ENCODE peak calls at places on chromosome 19, in six cellular contexts. V, G, K, X, C and A are unnamed samples.

GRCh38 chr19:35718345-35719041 is 690 bp downstream of the KMT2B start:
- DNase-seq in V (peak; percentile 37), G (no peak), K (no peak), X (peak; percentile 29), C (peak; percentile 40), A (no peak)

GRCh38 chr19:18975864-18976263 is 34.8 kb upstream of the HOMER3 start:
- DNase-seq in V (no peak), G (no peak), K (no peak), X (no peak), C (no peak), A (no peak)

GRCh38 chr19:17200408-17201079 is 14.6 kb upstream of the USE1 start:
- DNase-seq in V (no peak), G (no peak), K (no peak), X (no peak), C (no peak), A (no peak)

GRCh38 chr19:48152552-48152951 is 17.6 kb downstream of the LIG1 start:
- DNase-seq in V (peak; percentile 69), G (peak; percentile 33), K (no peak), X (peak; percentile 69), C (peak; percentile 52), A (peak; percentile 25)

GRCh38 chr19:38842439-38843174 is 7.2 kb downstream of the HNRNPL start:
- DNase-seq in V (no peak), G (no peak), K (no peak), X (no peak), C (no peak), A (no peak)

GRCh38 chr19:3862826-3863500 is 5.9 kb downstream of the ZFR2 start:
- DNase-seq in V (no peak), G (no peak), K (no peak), X (no peak), C (no peak), A (no peak)

GRCh38 chr19:11581740-11582139 is 4.3 kb upstream of the ACP5 start:
- DNase-seq in V (no peak), G (no peak), K (no peak), X (peak; percentile 46), C (no peak), A (no peak)

GRCh38 chr19:41740415-41741243 is 14.7 kb upstream of the CEACAM6 start:
- DNase-seq in V (peak; percentile 21), G (no peak), K (no peak), X (no peak), C (no peak), A (no peak)

GRCh38 chr19:48770223-48770622 is 14.9 kb downstream of the FGF21 start:
- DNase-seq in V (no peak), G (no peak), K (no peak), X (peak; percentile 85), C (no peak), A (no peak)

GRCh38 chr19:50513746-50514345 is at the start of gene ASPDH:
- DNase-seq in V (no peak), G (no peak), K (no peak), X (no peak), C (no peak), A (no peak)

GRCh38 chr19:49570138-49570856 is 10.1 kb downstream of the NOSIP start:
- DNase-seq in V (peak; percentile 96), G (peak; percentile 73), K (peak; percentile 55), X (peak; percentile 91), C (peak; percentile 74), A (peak; percentile 60)

GRCh38 chr19:32662186-32662585 is 12.8 kb downstream of the ANKRD27 start:
- DNase-seq in V (no peak), G (no peak), K (no peak), X (peak; percentile 84), C (no peak), A (no peak)

GRCh38 chr19:45782820-45783785 is 813 bp upstream of the DMPK start:
- DNase-seq in V (no peak), G (no peak), K (no peak), X (peak; percentile 73), C (peak; percentile 84), A (no peak)

GRCh38 chr19:45954132-45954531 is 19.5 kb downstream of the NOVA2 start:
- DNase-seq in V (peak; percentile 64), G (no peak), K (no peak), X (no peak), C (no peak), A (no peak)

GRCh38 chr19:17843428-17843827 is 4.4 kb downstream of the JAK3 start:
- DNase-seq in V (no peak), G (no peak), K (no peak), X (no peak), C (no peak), A (no peak)

GRCh38 chr19:7748756-7749155 is 1.4 kb upstream of the CD209 start:
- DNase-seq in V (peak; percentile 96), G (no peak), K (peak; percentile 36), X (peak; percentile 19), C (no peak), A (no peak)

GRCh38 chr19:38990949-38991697 is 15.6 kb upstream of the FBXO17 start:
- DNase-seq in V (no peak), G (no peak), K (no peak), X (peak; percentile 27), C (no peak), A (no peak)

DNA sequence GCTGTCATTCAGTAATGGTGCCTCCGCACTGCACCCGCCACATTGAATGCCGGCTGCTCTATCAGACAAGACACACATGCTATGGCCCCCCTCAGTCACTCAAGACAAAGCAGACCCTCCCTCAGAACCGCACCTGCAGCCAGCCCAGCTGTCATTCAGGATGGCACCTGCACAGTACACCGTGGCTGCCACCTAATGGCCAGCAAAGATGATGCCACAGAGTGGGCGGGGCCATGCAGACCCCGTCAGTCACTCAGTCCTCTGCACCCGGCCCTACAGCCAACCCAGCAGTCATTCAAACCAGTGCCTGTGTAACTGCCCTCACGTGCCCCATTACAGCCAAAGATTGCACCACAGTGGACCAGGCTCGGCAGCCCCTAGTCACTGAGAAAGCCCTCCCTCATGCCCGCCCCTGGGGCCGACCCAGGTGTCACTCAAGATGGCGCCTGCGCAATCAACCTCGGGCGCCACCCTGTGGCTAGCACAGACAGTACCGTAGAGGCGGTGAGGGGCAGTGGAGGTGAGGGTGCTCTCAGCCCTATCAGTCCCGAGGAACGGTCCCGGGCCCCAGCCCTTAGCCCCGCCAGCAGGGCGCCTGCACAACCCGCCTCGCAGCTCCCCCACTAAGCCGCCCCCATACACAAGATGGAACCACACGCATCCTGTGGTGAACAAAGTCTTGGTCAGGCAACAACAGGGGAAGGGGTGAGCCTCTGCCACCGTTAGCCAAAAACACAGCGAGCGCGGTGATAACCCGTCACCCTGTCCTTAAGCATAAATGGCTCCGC is 2.4 kb downstream of the PEG3 start:
- DNase-seq in V (no peak), G (no peak), K (peak; percentile 85), X (peak; percentile 78), C (peak; percentile 69), A (no peak)
- TF ChIP-seq CTCF in V (no peak), G (no peak), K (peak; percentile 64), X (no peak), C (peak; percentile 66), A (no peak)

DNA sequence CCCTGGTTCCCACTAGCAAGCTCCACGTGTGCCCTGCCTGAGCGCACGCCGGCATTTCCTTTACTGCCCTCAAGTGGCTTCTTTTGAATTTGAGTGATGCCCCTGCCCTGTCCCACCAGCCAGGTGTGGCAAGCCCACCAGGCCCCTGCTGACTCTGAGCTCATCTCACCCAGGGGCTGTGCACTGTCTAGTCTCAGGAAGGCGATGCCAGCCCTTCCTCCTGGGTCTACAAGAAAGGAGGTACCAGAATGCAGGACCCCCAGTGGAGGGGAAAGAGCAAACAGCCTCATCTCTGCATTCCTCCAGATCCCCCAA is 17.3 kb upstream of the EPHX3 start:
- DNase-seq in V (no peak), G (no peak), K (no peak), X (no peak), C (no peak), A (no peak)
- TF ChIP-seq CTCF in V (no peak), G (no peak), K (no peak), X (no peak), C (no peak), A (no peak)

GRCh38 chr19:27793644-27794443 is 1419.1 kb downstream of the UQCRFS1 start:
- DNase-seq in V (peak; percentile 97), G (peak; percentile 78), K (peak; percentile 92), X (peak; percentile 94), C (peak; percentile 94), A (peak; percentile 77)
- TF ChIP-seq CTCF in V (no peak), G (no peak), K (peak; percentile 3), X (no peak), C (no peak), A (no peak)

DNA sequence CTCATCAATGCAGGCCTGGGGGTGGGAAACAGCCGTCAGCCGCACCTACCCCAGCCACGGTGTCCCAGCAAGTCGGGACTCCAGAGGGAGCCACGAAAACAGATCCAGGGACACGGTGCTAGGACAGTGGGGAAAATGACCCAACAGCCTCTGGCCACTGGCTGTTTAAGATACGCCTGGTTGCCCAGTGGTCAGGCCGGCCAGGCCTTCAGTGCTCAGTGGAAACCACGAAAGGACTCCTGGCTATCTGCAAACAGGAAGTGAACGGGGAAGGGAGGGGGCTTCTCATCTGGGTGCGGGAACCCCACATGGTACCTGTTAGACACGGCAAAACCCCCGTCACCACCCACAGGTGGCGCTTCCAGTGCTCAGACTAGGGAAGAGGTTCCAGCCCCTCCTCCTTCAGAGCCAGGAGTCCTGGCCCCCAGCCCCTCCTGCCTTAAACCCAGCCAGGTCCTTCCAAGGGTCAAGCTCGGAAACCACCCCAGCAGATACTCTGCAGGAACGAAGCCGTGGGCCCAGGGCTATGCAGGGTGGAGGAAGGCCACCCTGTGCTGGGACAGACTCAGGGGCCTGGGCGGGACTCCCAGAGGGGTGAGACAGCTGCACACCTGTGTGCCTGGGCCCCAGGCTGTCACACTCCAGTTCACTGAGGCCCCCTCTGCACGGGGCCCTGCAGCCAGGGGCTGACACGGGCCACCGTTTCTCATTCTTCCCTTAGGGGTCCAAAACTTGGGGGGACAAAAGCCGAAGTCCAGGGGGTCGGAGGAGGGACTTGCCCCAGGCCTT is 4.5 kb downstream of the PPP1R12C start:
- DNase-seq in V (peak; percentile 76), G (no peak), K (no peak), X (no peak), C (no peak), A (no peak)
- TF ChIP-seq CTCF in V (peak; percentile 37), G (no peak), K (no peak), X (no peak), C (peak; percentile 29), A (no peak)

GRCh38 chr19:1373534-1374249 is 10.0 kb upstream of the NDUFS7 start:
- DNase-seq in V (no peak), G (no peak), K (no peak), X (peak; percentile 51), C (peak; percentile 75), A (no peak)
- TF ChIP-seq CTCF in V (no peak), G (no peak), K (no peak), X (no peak), C (no peak), A (no peak)